ENCODE peak calls at places on chromosomes 6 and 20, in seven cellular contexts. One of them, this sample, is unnamed.

GRCh38 chr20:59149678-59150504 is 13.7 kb upstream of the ZNF831 start:
- DNase-seq in ascending aorta: no peak
- DNase-seq in GM23338: no peak
- DNase-seq in AG04450: no peak
- DNase-seq in pancreas: no peak
- DNase-seq in glutamatergic neuron: no peak
- DNase-seq in RWPE1: no peak
- DNase-seq in this sample: no peak

GRCh38 chr6:149433901-149434300 is 33.8 kb downstream of the SUMO4 start:
- DNase-seq in ascending aorta: no peak
- DNase-seq in GM23338: no peak
- DNase-seq in AG04450: no peak
- DNase-seq in pancreas: no peak
- DNase-seq in glutamatergic neuron: no peak
- DNase-seq in RWPE1: no peak
- DNase-seq in this sample: no peak

GRCh38 chr6:34680802-34681515 is 15.6 kb downstream of the ILRUN start:
- DNase-seq in ascending aorta: no peak
- DNase-seq in GM23338: no peak
- DNase-seq in AG04450: no peak
- DNase-seq in pancreas: no peak
- DNase-seq in glutamatergic neuron: no peak
- DNase-seq in RWPE1: peak
- DNase-seq in this sample: no peak

GRCh38 chr20:38291961-38292360 is 12.0 kb upstream of the BPI start:
- DNase-seq in ascending aorta: no peak
- DNase-seq in GM23338: no peak
- DNase-seq in AG04450: no peak
- DNase-seq in pancreas: no peak
- DNase-seq in glutamatergic neuron: no peak
- DNase-seq in RWPE1: no peak
- DNase-seq in this sample: no peak

GRCh38 chr6:1608976-1609661 is 596 bp upstream of the FOXC1 start:
- DNase-seq in ascending aorta: peak
- DNase-seq in GM23338: peak
- DNase-seq in AG04450: no peak
- DNase-seq in pancreas: peak
- DNase-seq in glutamatergic neuron: peak
- DNase-seq in RWPE1: peak
- DNase-seq in this sample: no peak

GRCh38 chr6:163529605-163530004 is 115.1 kb downstream of the QKI start:
- DNase-seq in ascending aorta: no peak
- DNase-seq in GM23338: no peak
- DNase-seq in AG04450: peak
- DNase-seq in pancreas: no peak
- DNase-seq in glutamatergic neuron: no peak
- DNase-seq in RWPE1: peak
- DNase-seq in this sample: no peak

GRCh38 chr6:100078509-100078908 is 84.5 kb upstream of the MCHR2 start:
- DNase-seq in ascending aorta: no peak
- DNase-seq in GM23338: peak
- DNase-seq in AG04450: no peak
- DNase-seq in pancreas: no peak
- DNase-seq in glutamatergic neuron: no peak
- DNase-seq in RWPE1: no peak
- DNase-seq in this sample: no peak

GRCh38 chr20:11585752-11586352 is 331.8 kb upstream of the BTBD3 start:
- DNase-seq in ascending aorta: no peak
- DNase-seq in GM23338: peak
- DNase-seq in AG04450: no peak
- DNase-seq in pancreas: no peak
- DNase-seq in glutamatergic neuron: no peak
- DNase-seq in RWPE1: peak
- DNase-seq in this sample: no peak

GRCh38 chr6:27178001-27178730 is 69.3 kb upstream of the PRSS16 start:
- DNase-seq in ascending aorta: peak
- DNase-seq in GM23338: peak
- DNase-seq in AG04450: peak
- DNase-seq in pancreas: no peak
- DNase-seq in glutamatergic neuron: peak
- DNase-seq in RWPE1: peak
- DNase-seq in this sample: no peak

GRCh38 chr6:26092443-26092842 is 5.2 kb downstream of the HFE start:
- DNase-seq in ascending aorta: no peak
- DNase-seq in GM23338: no peak
- DNase-seq in AG04450: no peak
- DNase-seq in pancreas: no peak
- DNase-seq in glutamatergic neuron: no peak
- DNase-seq in RWPE1: no peak
- DNase-seq in this sample: no peak

GRCh38 chr6:52536424-52536916 is 40.4 kb downstream of the TRAM2 start:
- DNase-seq in ascending aorta: no peak
- DNase-seq in GM23338: no peak
- DNase-seq in AG04450: no peak
- DNase-seq in pancreas: no peak
- DNase-seq in glutamatergic neuron: no peak
- DNase-seq in RWPE1: no peak
- DNase-seq in this sample: no peak

GRCh38 chr6:44851176-44851575 is 463.7 kb downstream of the CDC5L start:
- DNase-seq in ascending aorta: no peak
- DNase-seq in GM23338: no peak
- DNase-seq in AG04450: no peak
- DNase-seq in pancreas: no peak
- DNase-seq in glutamatergic neuron: no peak
- DNase-seq in RWPE1: no peak
- DNase-seq in this sample: no peak

GRCh38 chr6:115821798-115822197 is 238.9 kb downstream of the FRK start:
- DNase-seq in ascending aorta: no peak
- DNase-seq in GM23338: no peak
- DNase-seq in AG04450: no peak
- DNase-seq in pancreas: no peak
- DNase-seq in glutamatergic neuron: no peak
- DNase-seq in RWPE1: no peak
- DNase-seq in this sample: no peak

GRCh38 chr6:36337814-36338213 is 1.1 kb upstream of the BNIP5 start:
- DNase-seq in ascending aorta: no peak
- DNase-seq in GM23338: no peak
- DNase-seq in AG04450: no peak
- DNase-seq in pancreas: no peak
- DNase-seq in glutamatergic neuron: no peak
- DNase-seq in RWPE1: no peak
- DNase-seq in this sample: no peak

GRCh38 chr6:22024004-22024403 is 272.8 kb downstream of the PRL start:
- DNase-seq in ascending aorta: no peak
- DNase-seq in GM23338: no peak
- DNase-seq in AG04450: no peak
- DNase-seq in pancreas: no peak
- DNase-seq in glutamatergic neuron: no peak
- DNase-seq in RWPE1: no peak
- DNase-seq in this sample: no peak

DNA sequence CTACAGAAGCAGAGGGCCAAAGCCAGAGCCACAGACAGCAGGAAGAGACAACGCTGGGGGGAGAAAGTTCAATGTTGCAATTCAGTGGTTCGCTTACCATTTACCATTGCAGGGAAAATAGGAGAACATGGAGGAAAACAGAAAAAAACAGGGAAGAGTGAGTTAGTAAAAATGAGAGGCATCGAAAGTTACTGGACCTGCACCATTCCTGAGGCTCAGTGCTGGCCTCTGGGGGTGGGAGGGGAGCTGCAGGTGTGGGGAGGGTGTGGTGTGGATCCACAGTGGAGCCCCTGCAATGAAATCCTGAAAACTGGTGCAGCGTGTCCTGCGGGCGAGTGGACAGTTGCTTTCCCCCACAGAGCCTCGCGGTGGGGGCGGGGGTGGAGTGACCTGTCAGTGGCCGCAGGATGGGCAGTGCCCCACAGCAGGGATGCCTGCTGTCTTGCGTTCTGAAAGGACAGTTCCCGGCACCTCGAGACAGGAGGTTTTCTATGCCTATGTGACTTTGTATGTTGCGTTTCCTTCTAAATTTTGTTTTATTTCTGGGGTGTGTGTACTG is 5.7 kb downstream of the TMEM181 start:
- DNase-seq in ascending aorta: peak
- DNase-seq in GM23338: no peak
- DNase-seq in AG04450: no peak
- DNase-seq in pancreas: no peak
- DNase-seq in glutamatergic neuron: no peak
- DNase-seq in RWPE1: no peak
- DNase-seq in this sample: no peak
- TF ChIP-seq CTCF in ascending aorta: no peak
- TF ChIP-seq CTCF in GM23338: peak
- TF ChIP-seq CTCF in AG04450: no peak
- TF ChIP-seq CTCF in pancreas: no peak
- TF ChIP-seq CTCF in glutamatergic neuron: no peak
- TF ChIP-seq CTCF in RWPE1: no peak
- TF ChIP-seq CTCF in this sample: no peak

DNA sequence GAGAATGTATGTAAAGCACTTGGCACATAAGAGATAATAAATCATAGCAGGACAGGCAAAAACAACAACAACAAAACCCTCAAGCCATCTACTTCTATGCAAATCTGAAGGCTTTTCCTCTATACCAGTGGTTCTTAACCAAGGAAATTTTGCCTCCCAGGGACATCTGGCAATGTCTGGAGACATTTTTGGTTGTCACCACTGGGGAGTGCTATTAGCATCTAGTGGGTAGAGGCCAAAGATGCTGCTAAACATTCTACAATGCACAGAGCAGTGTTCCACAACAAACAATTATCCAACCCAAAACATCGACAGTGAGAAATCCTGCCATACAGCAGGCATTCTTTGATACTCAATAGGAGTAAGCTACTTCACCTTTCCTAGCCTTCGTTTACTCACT is 28.2 kb downstream of the NDRG3 start:
- DNase-seq in ascending aorta: no peak
- DNase-seq in GM23338: peak
- DNase-seq in AG04450: no peak
- DNase-seq in pancreas: no peak
- DNase-seq in glutamatergic neuron: no peak
- DNase-seq in RWPE1: no peak
- DNase-seq in this sample: no peak
- TF ChIP-seq CTCF in ascending aorta: no peak
- TF ChIP-seq CTCF in GM23338: peak
- TF ChIP-seq CTCF in AG04450: peak
- TF ChIP-seq CTCF in pancreas: no peak
- TF ChIP-seq CTCF in glutamatergic neuron: no peak
- TF ChIP-seq CTCF in RWPE1: no peak
- TF ChIP-seq CTCF in this sample: no peak

GRCh38 chr6:48933136-48933535 is 529.9 kb downstream of the MMUT start:
- DNase-seq in ascending aorta: no peak
- DNase-seq in GM23338: no peak
- DNase-seq in AG04450: no peak
- DNase-seq in pancreas: no peak
- DNase-seq in glutamatergic neuron: no peak
- DNase-seq in RWPE1: no peak
- DNase-seq in this sample: no peak

DNA sequence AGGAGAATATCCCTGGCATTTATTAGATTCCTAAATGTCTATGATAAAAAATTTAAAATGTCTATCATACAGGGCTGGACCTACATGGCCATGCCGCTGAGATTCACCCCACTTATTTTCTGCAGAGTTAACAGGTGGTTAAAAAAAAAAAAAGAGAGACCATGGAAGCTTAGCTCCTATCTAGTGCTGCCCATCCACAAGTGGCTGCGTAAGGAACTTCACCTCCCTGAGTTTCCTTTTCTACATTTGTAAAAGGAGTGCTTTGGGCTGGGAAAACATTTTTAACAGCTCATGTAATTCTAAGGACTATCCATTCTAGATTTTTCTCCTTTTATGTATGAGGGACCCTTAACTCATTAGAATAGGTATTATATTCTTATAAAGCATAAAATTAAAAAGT is 534.1 kb downstream of the MMUT start:
- DNase-seq in ascending aorta: no peak
- DNase-seq in GM23338: peak
- DNase-seq in AG04450: no peak
- DNase-seq in pancreas: no peak
- DNase-seq in glutamatergic neuron: no peak
- DNase-seq in RWPE1: no peak
- DNase-seq in this sample: no peak
- TF ChIP-seq CTCF in ascending aorta: no peak
- TF ChIP-seq CTCF in GM23338: peak
- TF ChIP-seq CTCF in AG04450: peak
- TF ChIP-seq CTCF in pancreas: no peak
- TF ChIP-seq CTCF in glutamatergic neuron: no peak
- TF ChIP-seq CTCF in RWPE1: no peak
- TF ChIP-seq CTCF in this sample: no peak

GRCh38 chr20:30167540-30167939 is 1089.9 kb upstream of the DEFB115 start:
- DNase-seq in ascending aorta: no peak
- DNase-seq in GM23338: no peak
- DNase-seq in AG04450: no peak
- DNase-seq in pancreas: peak
- DNase-seq in glutamatergic neuron: no peak
- DNase-seq in RWPE1: no peak
- DNase-seq in this sample: no peak

GRCh38 chr20:30168800-30169138 is 1088.7 kb upstream of the DEFB115 start:
- DNase-seq in ascending aorta: no peak
- DNase-seq in GM23338: no peak
- DNase-seq in AG04450: no peak
- DNase-seq in pancreas: no peak
- DNase-seq in glutamatergic neuron: no peak
- DNase-seq in RWPE1: no peak
- DNase-seq in this sample: no peak

DNA sequence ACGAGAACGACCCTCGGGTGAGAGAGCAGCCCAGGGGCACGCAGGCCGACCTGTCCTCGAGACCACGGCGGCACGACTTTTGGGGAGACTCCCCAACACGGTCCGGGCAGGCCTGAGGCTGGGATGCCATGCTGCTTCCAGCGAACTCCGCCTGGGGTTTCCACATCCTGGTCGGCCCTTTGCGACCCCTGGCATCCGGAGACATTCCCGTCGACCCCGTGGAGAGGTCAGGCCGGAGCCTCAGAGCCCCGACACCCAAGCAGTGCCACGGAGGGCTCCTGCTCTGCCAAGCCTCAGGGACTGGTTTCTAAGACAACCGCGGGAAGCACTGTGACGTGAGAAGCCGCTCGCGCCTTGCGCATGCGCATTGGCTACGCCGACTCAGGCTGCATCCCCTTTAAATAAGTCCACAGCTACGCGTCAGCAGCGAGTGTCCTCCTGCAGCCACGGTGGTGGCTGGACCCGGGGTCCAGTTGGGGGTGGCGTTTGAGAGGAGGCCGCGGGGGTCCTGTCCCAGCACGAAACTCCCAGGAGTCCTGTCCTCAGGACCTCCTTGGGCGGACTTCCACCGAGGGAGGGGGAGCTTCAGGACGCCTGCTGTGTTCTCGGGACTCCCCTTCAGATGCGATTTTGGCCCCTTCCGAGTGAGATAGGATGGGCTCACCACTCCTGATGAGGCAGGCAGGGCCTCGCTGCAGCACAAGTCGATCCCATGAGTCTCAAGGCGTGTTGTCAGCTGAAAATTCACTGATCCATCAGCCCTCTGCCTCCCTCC is 1089.3 kb upstream of the DEFB115 start:
- DNase-seq in ascending aorta: no peak
- DNase-seq in GM23338: peak
- DNase-seq in AG04450: no peak
- DNase-seq in pancreas: peak
- DNase-seq in glutamatergic neuron: no peak
- DNase-seq in RWPE1: no peak
- DNase-seq in this sample: no peak
- TF ChIP-seq CTCF in ascending aorta: no peak
- TF ChIP-seq CTCF in GM23338: no peak
- TF ChIP-seq CTCF in AG04450: no peak
- TF ChIP-seq CTCF in pancreas: no peak
- TF ChIP-seq CTCF in glutamatergic neuron: no peak
- TF ChIP-seq CTCF in RWPE1: no peak
- TF ChIP-seq CTCF in this sample: no peak

This sample was measured in omental fat pad.